ENCODE peak calls at places on chromosomes 16 and 17, in six cellular contexts. One of them, this sample, is unnamed.

GRCh38 chr16:24758373-24758772 is 28.9 kb downstream of the TNRC6A start:
- DNase-seq in posterior cingulate gyrus: no peak
- DNase-seq in nephron progenitor cell: no peak
- DNase-seq in left ventricle myocardium superior: no peak
- DNase-seq in mesendoderm: peak
- DNase-seq in head of caudate nucleus: no peak
- DNase-seq in this sample: no peak

GRCh38 chr17:21304091-21304490 is 19.6 kb downstream of the MAP2K3 start:
- DNase-seq in posterior cingulate gyrus: peak
- DNase-seq in nephron progenitor cell: no peak
- DNase-seq in left ventricle myocardium superior: peak
- DNase-seq in mesendoderm: no peak
- DNase-seq in head of caudate nucleus: no peak
- DNase-seq in this sample: no peak

GRCh38 chr17:75565066-75565465 is 22.5 kb upstream of the MYO15B start:
- DNase-seq in posterior cingulate gyrus: no peak
- DNase-seq in nephron progenitor cell: no peak
- DNase-seq in left ventricle myocardium superior: no peak
- DNase-seq in mesendoderm: no peak
- DNase-seq in head of caudate nucleus: no peak
- DNase-seq in this sample: peak

GRCh38 chr17:44911133-44912001 is 3.9 kb downstream of the GFAP start:
- DNase-seq in posterior cingulate gyrus: peak
- DNase-seq in nephron progenitor cell: peak
- DNase-seq in left ventricle myocardium superior: peak
- DNase-seq in mesendoderm: peak
- DNase-seq in head of caudate nucleus: peak
- DNase-seq in this sample: peak

GRCh38 chr17:63405741-63406261 is 40.3 kb downstream of the CYB561 start:
- DNase-seq in posterior cingulate gyrus: no peak
- DNase-seq in nephron progenitor cell: no peak
- DNase-seq in left ventricle myocardium superior: no peak
- DNase-seq in mesendoderm: peak
- DNase-seq in head of caudate nucleus: no peak
- DNase-seq in this sample: peak

GRCh38 chr17:83155128-83156081 is 76.0 kb downstream of the METRNL start:
- DNase-seq in posterior cingulate gyrus: no peak
- DNase-seq in nephron progenitor cell: no peak
- DNase-seq in left ventricle myocardium superior: no peak
- DNase-seq in mesendoderm: no peak
- DNase-seq in head of caudate nucleus: no peak
- DNase-seq in this sample: peak

GRCh38 chr17:7281953-7282751 is 634 bp downstream of the SLC2A4 start:
- DNase-seq in posterior cingulate gyrus: no peak
- DNase-seq in nephron progenitor cell: peak
- DNase-seq in left ventricle myocardium superior: peak
- DNase-seq in mesendoderm: no peak
- DNase-seq in head of caudate nucleus: no peak
- DNase-seq in this sample: no peak

GRCh38 chr17:18966831-18967624 is 15.1 kb downstream of the SLC5A10 start:
- DNase-seq in posterior cingulate gyrus: no peak
- DNase-seq in nephron progenitor cell: peak
- DNase-seq in left ventricle myocardium superior: peak
- DNase-seq in mesendoderm: peak
- DNase-seq in head of caudate nucleus: no peak
- DNase-seq in this sample: peak

GRCh38 chr17:77291591-77292386 is 151.0 kb downstream of the SEC14L1 start:
- DNase-seq in posterior cingulate gyrus: no peak
- DNase-seq in nephron progenitor cell: no peak
- DNase-seq in left ventricle myocardium superior: no peak
- DNase-seq in mesendoderm: no peak
- DNase-seq in head of caudate nucleus: no peak
- DNase-seq in this sample: no peak

GRCh38 chr16:56041556-56042140 is 149.6 kb upstream of the GNAO1 start:
- DNase-seq in posterior cingulate gyrus: no peak
- DNase-seq in nephron progenitor cell: peak
- DNase-seq in left ventricle myocardium superior: peak
- DNase-seq in mesendoderm: peak
- DNase-seq in head of caudate nucleus: peak
- DNase-seq in this sample: no peak

GRCh38 chr17:37610971-37611370 is 1.8 kb upstream of the SYNRG start:
- DNase-seq in posterior cingulate gyrus: no peak
- DNase-seq in nephron progenitor cell: no peak
- DNase-seq in left ventricle myocardium superior: no peak
- DNase-seq in mesendoderm: peak
- DNase-seq in head of caudate nucleus: no peak
- DNase-seq in this sample: no peak

GRCh38 chr17:55730380-55730779 is 7.7 kb upstream of the TMEM100 start:
- DNase-seq in posterior cingulate gyrus: no peak
- DNase-seq in nephron progenitor cell: no peak
- DNase-seq in left ventricle myocardium superior: no peak
- DNase-seq in mesendoderm: no peak
- DNase-seq in head of caudate nucleus: no peak
- DNase-seq in this sample: no peak

GRCh38 chr17:40480501-40481003 is 20.9 kb downstream of the TNS4 start:
- DNase-seq in posterior cingulate gyrus: peak
- DNase-seq in nephron progenitor cell: no peak
- DNase-seq in left ventricle myocardium superior: no peak
- DNase-seq in mesendoderm: peak
- DNase-seq in head of caudate nucleus: no peak
- DNase-seq in this sample: peak

GRCh38 chr16:15498427-15499175 is 64.2 kb downstream of the BMERB1 start:
- DNase-seq in posterior cingulate gyrus: no peak
- DNase-seq in nephron progenitor cell: no peak
- DNase-seq in left ventricle myocardium superior: no peak
- DNase-seq in mesendoderm: peak
- DNase-seq in head of caudate nucleus: no peak
- DNase-seq in this sample: peak

GRCh38 chr17:34305606-34306005 is 13.6 kb upstream of the CCL8 start:
- DNase-seq in posterior cingulate gyrus: no peak
- DNase-seq in nephron progenitor cell: no peak
- DNase-seq in left ventricle myocardium superior: no peak
- DNase-seq in mesendoderm: no peak
- DNase-seq in head of caudate nucleus: no peak
- DNase-seq in this sample: no peak

GRCh38 chr17:41824086-41824485 is 11.3 kb downstream of the FKBP10 start:
- DNase-seq in posterior cingulate gyrus: no peak
- DNase-seq in nephron progenitor cell: no peak
- DNase-seq in left ventricle myocardium superior: no peak
- DNase-seq in mesendoderm: no peak
- DNase-seq in head of caudate nucleus: no peak
- DNase-seq in this sample: peak

GRCh38 chr16:81107506-81107905 is 11.3 kb upstream of the GCSH start:
- DNase-seq in posterior cingulate gyrus: no peak
- DNase-seq in nephron progenitor cell: no peak
- DNase-seq in left ventricle myocardium superior: no peak
- DNase-seq in mesendoderm: no peak
- DNase-seq in head of caudate nucleus: peak
- DNase-seq in this sample: no peak

GRCh38 chr16:78461496-78461938 is 362.1 kb downstream of the WWOX start:
- DNase-seq in posterior cingulate gyrus: no peak
- DNase-seq in nephron progenitor cell: peak
- DNase-seq in left ventricle myocardium superior: no peak
- DNase-seq in mesendoderm: no peak
- DNase-seq in head of caudate nucleus: no peak
- DNase-seq in this sample: no peak

GRCh38 chr17:13601776-13602551 is at the start of gene HS3ST3A1:
- DNase-seq in posterior cingulate gyrus: no peak
- DNase-seq in nephron progenitor cell: peak
- DNase-seq in left ventricle myocardium superior: peak
- DNase-seq in mesendoderm: peak
- DNase-seq in head of caudate nucleus: no peak
- DNase-seq in this sample: peak

GRCh38 chr17:77363821-77364361 is 223.1 kb downstream of the SEC14L1 start:
- DNase-seq in posterior cingulate gyrus: peak
- DNase-seq in nephron progenitor cell: no peak
- DNase-seq in left ventricle myocardium superior: peak
- DNase-seq in mesendoderm: peak
- DNase-seq in head of caudate nucleus: no peak
- DNase-seq in this sample: peak

GRCh38 chr17:81373536-81374160 is 21.6 kb upstream of the BAHCC1 start:
- DNase-seq in posterior cingulate gyrus: peak
- DNase-seq in nephron progenitor cell: no peak
- DNase-seq in left ventricle myocardium superior: peak
- DNase-seq in mesendoderm: no peak
- DNase-seq in head of caudate nucleus: no peak
- DNase-seq in this sample: no peak

GRCh38 chr16:3173892-3174617 is 13.9 kb upstream of the OR1F1 start:
- DNase-seq in posterior cingulate gyrus: peak
- DNase-seq in nephron progenitor cell: peak
- DNase-seq in left ventricle myocardium superior: no peak
- DNase-seq in mesendoderm: peak
- DNase-seq in head of caudate nucleus: no peak
- DNase-seq in this sample: peak

GRCh38 chr17:47276868-47277267 is 23.2 kb downstream of the ITGB3 start:
- DNase-seq in posterior cingulate gyrus: no peak
- DNase-seq in nephron progenitor cell: peak
- DNase-seq in left ventricle myocardium superior: peak
- DNase-seq in mesendoderm: peak
- DNase-seq in head of caudate nucleus: no peak
- DNase-seq in this sample: peak

GRCh38 chr17:77248216-77249054 is 107.7 kb downstream of the SEC14L1 start:
- DNase-seq in posterior cingulate gyrus: no peak
- DNase-seq in nephron progenitor cell: no peak
- DNase-seq in left ventricle myocardium superior: no peak
- DNase-seq in mesendoderm: no peak
- DNase-seq in head of caudate nucleus: no peak
- DNase-seq in this sample: no peak

GRCh38 chr16:79100456-79100855 is 500.1 kb downstream of the MAF start:
- DNase-seq in posterior cingulate gyrus: no peak
- DNase-seq in nephron progenitor cell: no peak
- DNase-seq in left ventricle myocardium superior: no peak
- DNase-seq in mesendoderm: no peak
- DNase-seq in head of caudate nucleus: no peak
- DNase-seq in this sample: no peak

GRCh38 chr16:30834130-30834740 is 47.2 kb upstream of the ZNF629 start:
- DNase-seq in posterior cingulate gyrus: no peak
- DNase-seq in nephron progenitor cell: no peak
- DNase-seq in left ventricle myocardium superior: peak
- DNase-seq in mesendoderm: no peak
- DNase-seq in head of caudate nucleus: no peak
- DNase-seq in this sample: no peak

GRCh38 chr17:53141731-53142130 is 681.0 kb upstream of the KIF2B start:
- DNase-seq in posterior cingulate gyrus: no peak
- DNase-seq in nephron progenitor cell: no peak
- DNase-seq in left ventricle myocardium superior: no peak
- DNase-seq in mesendoderm: no peak
- DNase-seq in head of caudate nucleus: no peak
- DNase-seq in this sample: no peak

GRCh38 chr17:57152916-57153528 is 68.0 kb downstream of the AKAP1 start:
- DNase-seq in posterior cingulate gyrus: no peak
- DNase-seq in nephron progenitor cell: no peak
- DNase-seq in left ventricle myocardium superior: no peak
- DNase-seq in mesendoderm: no peak
- DNase-seq in head of caudate nucleus: no peak
- DNase-seq in this sample: no peak

GRCh38 chr17:4739122-4740024 is at the start of the genes CXCL16 and ZMYND15:
- DNase-seq in posterior cingulate gyrus: no peak
- DNase-seq in nephron progenitor cell: peak
- DNase-seq in left ventricle myocardium superior: peak
- DNase-seq in mesendoderm: no peak
- DNase-seq in head of caudate nucleus: peak
- DNase-seq in this sample: peak

GRCh38 chr16:84677849-84678248 is 22.0 kb upstream of the USP10 start:
- DNase-seq in posterior cingulate gyrus: no peak
- DNase-seq in nephron progenitor cell: no peak
- DNase-seq in left ventricle myocardium superior: no peak
- DNase-seq in mesendoderm: no peak
- DNase-seq in head of caudate nucleus: no peak
- DNase-seq in this sample: no peak

GRCh38 chr17:42378597-42379594 is 9.3 kb downstream of the STAT3 start:
- DNase-seq in posterior cingulate gyrus: no peak
- DNase-seq in nephron progenitor cell: no peak
- DNase-seq in left ventricle myocardium superior: no peak
- DNase-seq in mesendoderm: no peak
- DNase-seq in head of caudate nucleus: no peak
- DNase-seq in this sample: peak

GRCh38 chr16:66473654-66474519 is 46.8 kb downstream of the BEAN1 start:
- DNase-seq in posterior cingulate gyrus: no peak
- DNase-seq in nephron progenitor cell: no peak
- DNase-seq in left ventricle myocardium superior: peak
- DNase-seq in mesendoderm: no peak
- DNase-seq in head of caudate nucleus: peak
- DNase-seq in this sample: no peak

GRCh38 chr16:68069511-68070248 is 15.5 kb upstream of the NFATC3 start:
- DNase-seq in posterior cingulate gyrus: no peak
- DNase-seq in nephron progenitor cell: no peak
- DNase-seq in left ventricle myocardium superior: peak
- DNase-seq in mesendoderm: no peak
- DNase-seq in head of caudate nucleus: no peak
- DNase-seq in this sample: no peak

This sample was measured in foreskin fibroblast.